ENCODE peak calls at places on chromosomes 12 and 14, in seven cellular contexts. One of them, this sample, is unnamed.
A peak's percentile ranks its signal among the peaks of the same experiment; 100 is the strongest.

GRCh38 chr14:89429206-89430091 is 12.4 kb upstream of the FOXN3 start:
- DNase-seq in RWPE1: no peak
- DNase-seq in effector CD4-positive, alpha-beta T cell: no peak
- DNase-seq in kidney glomerular epithelial cell: peak; percentile 70
- DNase-seq in hippocampal formation: peak; percentile 19
- DNase-seq in CD4-positive, alpha-beta T cell: no peak
- DNase-seq in amniotic epithelial cell: no peak
- DNase-seq in this sample: peak; percentile 26

GRCh38 chr12:6533653-6534157 is 612 bp upstream of the GAPDH start:
- DNase-seq in RWPE1: peak; percentile 55
- DNase-seq in effector CD4-positive, alpha-beta T cell: peak; percentile 26
- DNase-seq in kidney glomerular epithelial cell: peak; percentile 91
- DNase-seq in hippocampal formation: peak; percentile 92
- DNase-seq in CD4-positive, alpha-beta T cell: no peak
- DNase-seq in amniotic epithelial cell: peak; percentile 78
- DNase-seq in this sample: peak; percentile 97

GRCh38 chr12:232731-233614 is 19.0 kb upstream of the SLC6A12 start:
- DNase-seq in RWPE1: no peak
- DNase-seq in effector CD4-positive, alpha-beta T cell: no peak
- DNase-seq in kidney glomerular epithelial cell: no peak
- DNase-seq in hippocampal formation: no peak
- DNase-seq in CD4-positive, alpha-beta T cell: no peak
- DNase-seq in amniotic epithelial cell: no peak
- DNase-seq in this sample: no peak

GRCh38 chr14:106185837-106186233 is 659.5 kb downstream of the TMEM121 start:
- DNase-seq in RWPE1: no peak
- DNase-seq in effector CD4-positive, alpha-beta T cell: peak; percentile 59
- DNase-seq in kidney glomerular epithelial cell: no peak
- DNase-seq in hippocampal formation: no peak
- DNase-seq in CD4-positive, alpha-beta T cell: peak; percentile 61
- DNase-seq in amniotic epithelial cell: no peak
- DNase-seq in this sample: no peak

GRCh38 chr12:10554228-10554970 is 48.7 kb downstream of the EIF2S3B start:
- DNase-seq in RWPE1: no peak
- DNase-seq in effector CD4-positive, alpha-beta T cell: no peak
- DNase-seq in kidney glomerular epithelial cell: no peak
- DNase-seq in hippocampal formation: no peak
- DNase-seq in CD4-positive, alpha-beta T cell: no peak
- DNase-seq in amniotic epithelial cell: peak; percentile 4
- DNase-seq in this sample: no peak

GRCh38 chr14:69574266-69574953 is at the start of gene CCDC177:
- DNase-seq in RWPE1: peak; percentile 72
- DNase-seq in effector CD4-positive, alpha-beta T cell: peak; percentile 63
- DNase-seq in kidney glomerular epithelial cell: peak; percentile 19
- DNase-seq in hippocampal formation: no peak
- DNase-seq in CD4-positive, alpha-beta T cell: peak; percentile 63
- DNase-seq in amniotic epithelial cell: peak; percentile 29
- DNase-seq in this sample: no peak

GRCh38 chr12:27000962-27001361 is 13.2 kb downstream of the TM7SF3 start:
- DNase-seq in RWPE1: no peak
- DNase-seq in effector CD4-positive, alpha-beta T cell: no peak
- DNase-seq in kidney glomerular epithelial cell: no peak
- DNase-seq in hippocampal formation: no peak
- DNase-seq in CD4-positive, alpha-beta T cell: no peak
- DNase-seq in amniotic epithelial cell: no peak
- DNase-seq in this sample: peak; percentile 28

GRCh38 chr14:66038214-66038977 is 447.8 kb upstream of the CCDC196 start:
- DNase-seq in RWPE1: peak; percentile 8
- DNase-seq in effector CD4-positive, alpha-beta T cell: no peak
- DNase-seq in kidney glomerular epithelial cell: peak; percentile 37
- DNase-seq in hippocampal formation: peak; percentile 9
- DNase-seq in CD4-positive, alpha-beta T cell: no peak
- DNase-seq in amniotic epithelial cell: peak; percentile 99
- DNase-seq in this sample: peak; percentile 85

GRCh38 chr14:96741151-96741977 is 55.8 kb upstream of the VRK1 start:
- DNase-seq in RWPE1: peak; percentile 60
- DNase-seq in effector CD4-positive, alpha-beta T cell: peak; percentile 64
- DNase-seq in kidney glomerular epithelial cell: peak; percentile 32
- DNase-seq in hippocampal formation: no peak
- DNase-seq in CD4-positive, alpha-beta T cell: peak; percentile 74
- DNase-seq in amniotic epithelial cell: peak; percentile 10
- DNase-seq in this sample: no peak

GRCh38 chr14:57254884-57255283 is 13.8 kb downstream of the EXOC5 start:
- DNase-seq in RWPE1: no peak
- DNase-seq in effector CD4-positive, alpha-beta T cell: no peak
- DNase-seq in kidney glomerular epithelial cell: no peak
- DNase-seq in hippocampal formation: no peak
- DNase-seq in CD4-positive, alpha-beta T cell: no peak
- DNase-seq in amniotic epithelial cell: no peak
- DNase-seq in this sample: no peak

GRCh38 chr12:121803861-121804416 is at the start of gene SETD1B:
- DNase-seq in RWPE1: no peak
- DNase-seq in effector CD4-positive, alpha-beta T cell: no peak
- DNase-seq in kidney glomerular epithelial cell: peak; percentile 18
- DNase-seq in hippocampal formation: peak; percentile 44
- DNase-seq in CD4-positive, alpha-beta T cell: no peak
- DNase-seq in amniotic epithelial cell: peak; percentile 73
- DNase-seq in this sample: no peak

GRCh38 chr12:95605875-95606274 is 54.6 kb upstream of the USP44 start:
- DNase-seq in RWPE1: no peak
- DNase-seq in effector CD4-positive, alpha-beta T cell: no peak
- DNase-seq in kidney glomerular epithelial cell: no peak
- DNase-seq in hippocampal formation: no peak
- DNase-seq in CD4-positive, alpha-beta T cell: no peak
- DNase-seq in amniotic epithelial cell: peak; percentile 23
- DNase-seq in this sample: no peak

GRCh38 chr12:54661048-54661447 is 12.9 kb upstream of the DCD start:
- DNase-seq in RWPE1: no peak
- DNase-seq in effector CD4-positive, alpha-beta T cell: no peak
- DNase-seq in kidney glomerular epithelial cell: no peak
- DNase-seq in hippocampal formation: no peak
- DNase-seq in CD4-positive, alpha-beta T cell: no peak
- DNase-seq in amniotic epithelial cell: no peak
- DNase-seq in this sample: no peak

GRCh38 chr12:67630373-67631088 is 18.0 kb upstream of the DYRK2 start:
- DNase-seq in RWPE1: no peak
- DNase-seq in effector CD4-positive, alpha-beta T cell: peak; percentile 85
- DNase-seq in kidney glomerular epithelial cell: no peak
- DNase-seq in hippocampal formation: no peak
- DNase-seq in CD4-positive, alpha-beta T cell: peak; percentile 87
- DNase-seq in amniotic epithelial cell: peak; percentile 13
- DNase-seq in this sample: no peak

GRCh38 chr14:89137514-89138163 is 279.4 kb downstream of the FOXN3 start:
- DNase-seq in RWPE1: peak; percentile 92
- DNase-seq in effector CD4-positive, alpha-beta T cell: no peak
- DNase-seq in kidney glomerular epithelial cell: peak; percentile 82
- DNase-seq in hippocampal formation: no peak
- DNase-seq in CD4-positive, alpha-beta T cell: no peak
- DNase-seq in amniotic epithelial cell: peak; percentile 90
- DNase-seq in this sample: no peak

GRCh38 chr12:131155131-131155530 is 201.4 kb downstream of the ADGRD1 start:
- DNase-seq in RWPE1: no peak
- DNase-seq in effector CD4-positive, alpha-beta T cell: no peak
- DNase-seq in kidney glomerular epithelial cell: no peak
- DNase-seq in hippocampal formation: no peak
- DNase-seq in CD4-positive, alpha-beta T cell: no peak
- DNase-seq in amniotic epithelial cell: no peak
- DNase-seq in this sample: no peak

GRCh38 chr14:23078692-23079116 is 16.2 kb downstream of the ACIN1 start:
- DNase-seq in RWPE1: peak; percentile 77
- DNase-seq in effector CD4-positive, alpha-beta T cell: no peak
- DNase-seq in kidney glomerular epithelial cell: no peak
- DNase-seq in hippocampal formation: no peak
- DNase-seq in CD4-positive, alpha-beta T cell: no peak
- DNase-seq in amniotic epithelial cell: peak; percentile 97
- DNase-seq in this sample: peak; percentile 72

GRCh38 chr12:91959220-91959619 is 186.4 kb downstream of the BTG1 start:
- DNase-seq in RWPE1: no peak
- DNase-seq in effector CD4-positive, alpha-beta T cell: no peak
- DNase-seq in kidney glomerular epithelial cell: no peak
- DNase-seq in hippocampal formation: no peak
- DNase-seq in CD4-positive, alpha-beta T cell: no peak
- DNase-seq in amniotic epithelial cell: no peak
- DNase-seq in this sample: no peak

GRCh38 chr12:4819654-4820053 is 90.1 kb upstream of the KCNA1 start:
- DNase-seq in RWPE1: no peak
- DNase-seq in effector CD4-positive, alpha-beta T cell: no peak
- DNase-seq in kidney glomerular epithelial cell: no peak
- DNase-seq in hippocampal formation: no peak
- DNase-seq in CD4-positive, alpha-beta T cell: no peak
- DNase-seq in amniotic epithelial cell: no peak
- DNase-seq in this sample: peak; percentile 34

GRCh38 chr14:81831128-81831815 is 297.6 kb upstream of the SEL1L start:
- DNase-seq in RWPE1: no peak
- DNase-seq in effector CD4-positive, alpha-beta T cell: no peak
- DNase-seq in kidney glomerular epithelial cell: no peak
- DNase-seq in hippocampal formation: no peak
- DNase-seq in CD4-positive, alpha-beta T cell: no peak
- DNase-seq in amniotic epithelial cell: no peak
- DNase-seq in this sample: peak; percentile 22

GRCh38 chr14:49962616-49963015 is 69.7 kb downstream of the ARF6 start:
- DNase-seq in RWPE1: peak; percentile 87
- DNase-seq in effector CD4-positive, alpha-beta T cell: no peak
- DNase-seq in kidney glomerular epithelial cell: peak; percentile 64
- DNase-seq in hippocampal formation: no peak
- DNase-seq in CD4-positive, alpha-beta T cell: no peak
- DNase-seq in amniotic epithelial cell: no peak
- DNase-seq in this sample: no peak

GRCh38 chr12:3529281-3529680 is 38.3 kb downstream of the PRMT8 start:
- DNase-seq in RWPE1: no peak
- DNase-seq in effector CD4-positive, alpha-beta T cell: no peak
- DNase-seq in kidney glomerular epithelial cell: no peak
- DNase-seq in hippocampal formation: no peak
- DNase-seq in CD4-positive, alpha-beta T cell: no peak
- DNase-seq in amniotic epithelial cell: no peak
- DNase-seq in this sample: no peak

GRCh38 chr12:39012870-39013269 is 107.5 kb upstream of the CPNE8 start:
- DNase-seq in RWPE1: no peak
- DNase-seq in effector CD4-positive, alpha-beta T cell: no peak
- DNase-seq in kidney glomerular epithelial cell: peak; percentile 29
- DNase-seq in hippocampal formation: no peak
- DNase-seq in CD4-positive, alpha-beta T cell: no peak
- DNase-seq in amniotic epithelial cell: no peak
- DNase-seq in this sample: no peak

GRCh38 chr12:53500119-53500775 is 836 bp upstream of the TARBP2 start:
- DNase-seq in RWPE1: no peak
- DNase-seq in effector CD4-positive, alpha-beta T cell: no peak
- DNase-seq in kidney glomerular epithelial cell: peak; percentile 63
- DNase-seq in hippocampal formation: no peak
- DNase-seq in CD4-positive, alpha-beta T cell: no peak
- DNase-seq in amniotic epithelial cell: peak; percentile 95
- DNase-seq in this sample: peak; percentile 82

GRCh38 chr12:30719060-30719459 is 23.4 kb upstream of the IPO8 start:
- DNase-seq in RWPE1: no peak
- DNase-seq in effector CD4-positive, alpha-beta T cell: no peak
- DNase-seq in kidney glomerular epithelial cell: peak; percentile 68
- DNase-seq in hippocampal formation: no peak
- DNase-seq in CD4-positive, alpha-beta T cell: no peak
- DNase-seq in amniotic epithelial cell: peak; percentile 56
- DNase-seq in this sample: no peak

GRCh38 chr12:5567021-5567744 is 135.3 kb downstream of the NTF3 start:
- DNase-seq in RWPE1: no peak
- DNase-seq in effector CD4-positive, alpha-beta T cell: no peak
- DNase-seq in kidney glomerular epithelial cell: no peak
- DNase-seq in hippocampal formation: no peak
- DNase-seq in CD4-positive, alpha-beta T cell: no peak
- DNase-seq in amniotic epithelial cell: no peak
- DNase-seq in this sample: no peak

GRCh38 chr12:18706798-18707197 is 31.0 kb downstream of the PLCZ1 start:
- DNase-seq in RWPE1: no peak
- DNase-seq in effector CD4-positive, alpha-beta T cell: no peak
- DNase-seq in kidney glomerular epithelial cell: no peak
- DNase-seq in hippocampal formation: no peak
- DNase-seq in CD4-positive, alpha-beta T cell: no peak
- DNase-seq in amniotic epithelial cell: peak; percentile 19
- DNase-seq in this sample: no peak

GRCh38 chr12:24561411-24561871 is 387.5 kb downstream of the BCAT1 start:
- DNase-seq in RWPE1: no peak
- DNase-seq in effector CD4-positive, alpha-beta T cell: no peak
- DNase-seq in kidney glomerular epithelial cell: peak; percentile 24
- DNase-seq in hippocampal formation: no peak
- DNase-seq in CD4-positive, alpha-beta T cell: no peak
- DNase-seq in amniotic epithelial cell: peak; percentile 67
- DNase-seq in this sample: no peak

GRCh38 chr12:109461049-109461845 is 15.9 kb downstream of the KCTD10 start:
- DNase-seq in RWPE1: no peak
- DNase-seq in effector CD4-positive, alpha-beta T cell: no peak
- DNase-seq in kidney glomerular epithelial cell: no peak
- DNase-seq in hippocampal formation: no peak
- DNase-seq in CD4-positive, alpha-beta T cell: no peak
- DNase-seq in amniotic epithelial cell: peak; percentile 62
- DNase-seq in this sample: peak; percentile 74

GRCh38 chr14:55794655-55795583 is 214.9 kb downstream of the KTN1 start:
- DNase-seq in RWPE1: peak; percentile 36
- DNase-seq in effector CD4-positive, alpha-beta T cell: no peak
- DNase-seq in kidney glomerular epithelial cell: no peak
- DNase-seq in hippocampal formation: no peak
- DNase-seq in CD4-positive, alpha-beta T cell: no peak
- DNase-seq in amniotic epithelial cell: no peak
- DNase-seq in this sample: no peak

GRCh38 chr12:104668274-104668718 is 211.5 kb downstream of the CHST11 start:
- DNase-seq in RWPE1: no peak
- DNase-seq in effector CD4-positive, alpha-beta T cell: no peak
- DNase-seq in kidney glomerular epithelial cell: no peak
- DNase-seq in hippocampal formation: no peak
- DNase-seq in CD4-positive, alpha-beta T cell: no peak
- DNase-seq in amniotic epithelial cell: peak; percentile 98
- DNase-seq in this sample: peak; percentile 43

GRCh38 chr14:25061923-25062321 is 12.0 kb upstream of the STXBP6 start:
- DNase-seq in RWPE1: no peak
- DNase-seq in effector CD4-positive, alpha-beta T cell: no peak
- DNase-seq in kidney glomerular epithelial cell: no peak
- DNase-seq in hippocampal formation: no peak
- DNase-seq in CD4-positive, alpha-beta T cell: no peak
- DNase-seq in amniotic epithelial cell: no peak
- DNase-seq in this sample: no peak